ENCODE peak calls at places on chromosomes 16 and 17, in four cellular contexts. F is GM12878, A is H1, O is HepG2. J is an unnamed sample.

GRCh38 chr16:11972128-11972527 is 4.4 kb upstream of the SNX29 start:
- DNase-seq in F (no peak), A (no peak), O (peak; percentile 72), J (peak; percentile 18)

GRCh38 chr17:11642655-11643054 is 44.4 kb downstream of the DNAH9 start:
- DNase-seq in A (no peak), O (no peak), F (no peak), J (no peak)

GRCh38 chr17:58974354-58974753 is 132.3 kb downstream of the TRIM37 start:
- DNase-seq in F (no peak), A (no peak), O (no peak), J (no peak)

GRCh38 chr17:72407336-72408121 is 286.7 kb downstream of the SOX9 start:
- DNase-seq in F (no peak), A (no peak), O (no peak), J (no peak)

GRCh38 chr16:58205276-58206036 is 7.5 kb upstream of the CSNK2A2 start:
- DNase-seq in F (no peak), O (no peak), A (no peak), J (no peak)

GRCh38 chr17:37488009-37488604 is 1.6 kb upstream of the DUSP14 start:
- DNase-seq in F (no peak), A (no peak), O (peak; percentile 98), J (no peak)

GRCh38 chr16:22734313-22734869 is 79.6 kb upstream of the HS3ST2 start:
- DNase-seq in A (no peak), O (no peak), F (no peak), J (no peak)

GRCh38 chr17:48453447-48453846 is 23.4 kb upstream of the SKAP1 start:
- DNase-seq in A (no peak), O (no peak), F (no peak), J (no peak)

GRCh38 chr16:76598498-76598897 is 321.3 kb downstream of the CNTNAP4 start:
- DNase-seq in A (no peak), O (no peak), F (no peak), J (no peak)

GRCh38 chr17:55794681-55795080 is 43.8 kb downstream of the PCTP start:
- DNase-seq in A (no peak), F (no peak), O (no peak), J (no peak)

GRCh38 chr16:76345093-76345735 is 68.0 kb downstream of the CNTNAP4 start:
- DNase-seq in F (no peak), A (no peak), O (no peak), J (no peak)

GRCh38 chr16:81238296-81239011 is at the start of gene BCO1:
- DNase-seq in O (peak; percentile 35), A (no peak), F (no peak), J (peak; percentile 19)

GRCh38 chr17:82320956-82321927 is 3.8 kb upstream of the CD7 start:
- DNase-seq in O (no peak), F (no peak), A (peak; percentile 89), J (peak; percentile 73)

GRCh38 chr17:39939588-39940419 is 12.3 kb downstream of the LRRC3C start:
- DNase-seq in F (peak; percentile 71), A (no peak), O (no peak), J (no peak)

GRCh38 chr17:32445075-32445427 is 741 bp downstream of the PSMD11 start:
- DNase-seq in O (peak; percentile 37), F (no peak), A (no peak), J (peak; percentile 17)

GRCh38 chr17:50047488-50048126 is 8.3 kb upstream of the ITGA3 start:
- DNase-seq in A (no peak), O (no peak), F (no peak), J (no peak)

GRCh38 chr17:10216213-10216982 is 18.0 kb upstream of the GAS7 start:
- DNase-seq in A (peak; percentile 60), O (no peak), F (no peak), J (peak; percentile 41)

GRCh38 chr16:15952265-15952711 is 2.9 kb downstream of the ABCC1 start:
- DNase-seq in A (no peak), O (peak; percentile 70), F (no peak), J (no peak)

GRCh38 chr16:87344931-87345631 is 27.9 kb upstream of the C16orf95 start:
- DNase-seq in A (no peak), F (no peak), O (no peak), J (no peak)

GRCh38 chr16:24858219-24859041 is 12.7 kb downstream of the SLC5A11 start:
- DNase-seq in F (no peak), O (peak; percentile 72), A (peak; percentile 85), J (peak; percentile 81)

GRCh38 chr17:81156866-81157805 is 8.2 kb upstream of the PVALEF start:
- DNase-seq in F (no peak), O (no peak), A (no peak), J (no peak)

GRCh38 chr17:2049333-2050245 is 5.3 kb upstream of the HIC1 start:
- DNase-seq in A (peak; percentile 88), F (no peak), O (no peak), J (peak; percentile 78)

GRCh38 chr17:10117581-10118001 is 80.8 kb downstream of the GAS7 start:
- DNase-seq in F (peak; percentile 20), O (peak; percentile 9), A (no peak), J (no peak)

GRCh38 chr17:11391134-11391533 is 150.1 kb downstream of the SHISA6 start:
- DNase-seq in O (peak; percentile 3), F (no peak), A (peak; percentile 73), J (peak; percentile 18)

GRCh38 chr17:27242951-27243350 is 51.0 kb upstream of the WSB1 start:
- DNase-seq in O (no peak), A (no peak), F (no peak), J (no peak)

GRCh38 chr16:50861926-50862325 is 120.0 kb downstream of the CYLD start:
- DNase-seq in A (no peak), O (peak; percentile 86), F (no peak), J (no peak)

GRCh38 chr17:81601525-81602120 is 35.3 kb downstream of the NPLOC4 start:
- DNase-seq in O (peak; percentile 62), F (peak; percentile 20), A (peak; percentile 50), J (peak; percentile 20)

GRCh38 chr17:5562172-5562571 is 22.1 kb downstream of the NLRP1 start:
- DNase-seq in O (no peak), A (no peak), F (no peak), J (no peak)

GRCh38 chr17:59435238-59435637 is 103.8 kb downstream of the YPEL2 start:
- DNase-seq in F (no peak), O (no peak), A (no peak), J (no peak)

GRCh38 chr17:77512062-77512946 is 371.5 kb downstream of the SEC14L1 start:
- DNase-seq in O (peak; percentile 99), F (no peak), A (no peak), J (no peak)

GRCh38 chr16:66435896-66436295 is 8.8 kb downstream of the BEAN1 start:
- DNase-seq in A (no peak), O (no peak), F (no peak), J (no peak)

GRCh38 chr17:45776896-45777295 is 7.2 kb upstream of the CRHR1 start:
- DNase-seq in A (no peak), F (no peak), O (no peak), J (no peak)

GRCh38 chr17:51734462-51734861 is 424.1 kb downstream of the CA10 start:
- DNase-seq in A (peak; percentile 56), O (no peak), F (no peak), J (peak; percentile 41)

GRCh38 chr16:13983625-13984024 is 63.7 kb downstream of the ERCC4 start:
- DNase-seq in A (no peak), O (no peak), F (no peak), J (no peak)

GRCh38 chr16:78494105-78494504 is 394.7 kb downstream of the WWOX start:
- DNase-seq in A (no peak), O (no peak), F (no peak), J (no peak)

GRCh38 chr17:65750678-65751077 is 189.2 kb upstream of the AXIN2 start:
- DNase-seq in O (peak; percentile 99), A (no peak), F (peak; percentile 15), J (no peak)

GRCh38 chr17:38912221-38912813 is 13.1 kb upstream of the LASP1NB start:
- DNase-seq in O (no peak), F (no peak), A (no peak), J (no peak)

GRCh38 chr16:50278251-50278650 is 11.9 kb downstream of the ADCY7 start:
- DNase-seq in O (no peak), F (no peak), A (no peak), J (no peak)

GRCh38 chr17:43467981-43468541 is 15.7 kb upstream of the DHX8 start:
- DNase-seq in A (no peak), F (no peak), O (no peak), J (no peak)

GRCh38 chr17:43464046-43464445 is 19.7 kb upstream of the DHX8 start:
- DNase-seq in A (no peak), O (no peak), F (no peak), J (no peak)

GRCh38 chr17:43471801-43472200 is 12.0 kb upstream of the DHX8 start:
- DNase-seq in O (no peak), A (no peak), F (no peak), J (no peak)

GRCh38 chr17:43465049-43465448 is 18.7 kb upstream of the DHX8 start:
- DNase-seq in O (no peak), A (no peak), F (no peak), J (no peak)

GRCh38 chr17:43468746-43469544 is 14.8 kb upstream of the DHX8 start:
- DNase-seq in F (no peak), O (peak; percentile 74), A (no peak), J (no peak)
- TF ChIP-seq ATF2 in F (no peak), O (no peak), A (no peak), J (no peak)

GRCh38 chr17:64066709-64067108 is 46.3 kb upstream of the ICAM2 start:
- DNase-seq in F (no peak), O (no peak), A (no peak), J (no peak)
- TF ChIP-seq ATF2 in F (no peak), O (no peak), A (no peak), J (no peak)

GRCh38 chr16:64122177-64122576 is 999.7 kb downstream of the CDH11 start:
- DNase-seq in O (no peak), F (no peak), A (no peak), J (no peak)
- TF ChIP-seq ATF2 in O (no peak), F (no peak), A (no peak), J (no peak)

GRCh38 chr16:53417011-53417410 is 17.3 kb upstream of the RBL2 start:
- DNase-seq in F (no peak), A (no peak), O (no peak), J (no peak)

GRCh38 chr16:53414381-53414780 is 19.9 kb upstream of the RBL2 start:
- DNase-seq in O (no peak), A (no peak), F (no peak), J (no peak)

GRCh38 chr16:53417976-53418375 is 16.3 kb upstream of the RBL2 start:
- DNase-seq in A (no peak), F (no peak), O (no peak), J (no peak)

GRCh38 chr16:53413864-53414263 is 20.4 kb upstream of the RBL2 start:
- DNase-seq in O (no peak), F (no peak), A (no peak), J (no peak)

GRCh38 chr16:53415504-53415903 is 18.8 kb upstream of the RBL2 start:
- DNase-seq in F (no peak), A (no peak), O (peak; percentile 31), J (peak; percentile 37)
- TF ChIP-seq ATF2 in F (no peak), A (no peak), O (no peak), J (no peak)